ENCODE peak calls at places on chromosomes 16 and 17, in eight cellular contexts. N is iPS DF 6.9, V is choroid plexus epithelial cell, M is cardiac muscle cell, B is colonic mucosa, U is BJ, J is fibroblast of the aortic adventitia, A is adipocyte. Q is an unnamed sample.

GRCh38 chr16:16021020-16021419 is 71.6 kb downstream of the ABCC1 start:
- DNase-seq in A (no peak), U (no peak), N (no peak), M (no peak), B (no peak), V (no peak), J (no peak), Q (no peak)

GRCh38 chr17:43056051-43056450 is 31.0 kb downstream of the RND2 start:
- DNase-seq in N (no peak), A (no peak), B (no peak), V (no peak), M (no peak), U (no peak), J (no peak), Q (no peak)

GRCh38 chr16:14635394-14636145 is 2.8 kb downstream of the BFAR start:
- DNase-seq in J (no peak), M (no peak), A (no peak), V (no peak), U (no peak), N (no peak), B (no peak), Q (no peak)

GRCh38 chr17:44905006-44906000 is 6.1 kb upstream of the EFTUD2 start:
- DNase-seq in J (no peak), U (no peak), B (peak; percentile 73), A (no peak), V (no peak), M (no peak), N (no peak), Q (no peak)

GRCh38 chr17:61047517-61047916 is 352.1 kb upstream of the TBX2 start:
- DNase-seq in U (no peak), A (peak; percentile 27), J (peak; percentile 52), V (no peak), B (no peak), M (no peak), N (no peak), Q (no peak)

GRCh38 chr16:67883872-67884261 is 818 bp upstream of the NRN1L start:
- DNase-seq in V (peak; percentile 64), B (peak; percentile 64), M (peak; percentile 59), A (peak; percentile 74), N (peak; percentile 37), J (peak; percentile 40), U (no peak), Q (no peak)

GRCh38 chr16:72475688-72476087 is 303.7 kb upstream of the PMFBP1 start:
- DNase-seq in V (no peak), M (no peak), B (no peak), J (no peak), A (no peak), N (no peak), U (no peak), Q (no peak)

GRCh38 chr16:88455610-88456355 is 2.7 kb downstream of the ZFPM1 start:
- DNase-seq in B (peak; percentile 63), J (peak; percentile 65), N (no peak), M (peak; percentile 74), U (no peak), V (peak; percentile 53), A (peak; percentile 43), Q (no peak)

GRCh38 chr16:74936902-74937560 is 47.9 kb downstream of the WDR59 start:
- DNase-seq in B (no peak), U (peak; percentile 45), J (peak; percentile 32), A (peak; percentile 60), N (no peak), M (peak; percentile 74), V (peak; percentile 95), Q (no peak)

GRCh38 chr17:42233148-42233547 is 38.9 kb upstream of the GHDC start:
- DNase-seq in J (peak; percentile 71), U (no peak), A (peak; percentile 50), V (peak; percentile 81), B (no peak), M (peak; percentile 70), N (no peak), Q (no peak)

GRCh38 chr16:10182186-10182683 is at the start of gene GRIN2A:
- DNase-seq in U (no peak), N (no peak), M (no peak), B (no peak), V (no peak), J (no peak), A (no peak), Q (no peak)

GRCh38 chr16:75287708-75288107 is 36.3 kb upstream of the BCAR1 start:
- DNase-seq in M (no peak), U (no peak), B (peak; percentile 40), A (no peak), N (no peak), V (no peak), J (no peak), Q (no peak)

GRCh38 chr16:46789499-46790414 is 41.2 kb downstream of the C16orf87 start:
- DNase-seq in U (no peak), B (peak; percentile 90), M (peak; percentile 68), A (peak; percentile 74), J (peak; percentile 45), N (peak; percentile 47), V (peak; percentile 78), Q (no peak)

GRCh38 chr16:12260647-12261262 is 284.2 kb downstream of the SNX29 start:
- DNase-seq in M (peak; percentile 50), U (no peak), B (no peak), J (no peak), N (peak; percentile 54), A (no peak), V (peak; percentile 82), Q (no peak)

GRCh38 chr17:19021622-19022083 is 17.1 kb upstream of the FAM83G start:
- DNase-seq in J (no peak), N (no peak), A (no peak), B (no peak), M (no peak), V (no peak), U (no peak), Q (no peak)

GRCh38 chr17:82215095-82215971 is 2.7 kb upstream of the CCDC57 start:
- DNase-seq in V (peak; percentile 29), N (no peak), M (peak; percentile 34), A (peak; percentile 36), U (no peak), B (no peak), J (no peak), Q (no peak)

GRCh38 chr16:15777533-15778203 is 79.2 kb downstream of the MYH11 start:
- DNase-seq in U (no peak), V (peak; percentile 86), J (peak; percentile 62), B (no peak), M (peak; percentile 75), N (peak; percentile 63), A (peak; percentile 34), Q (peak; percentile 51)

DNA sequence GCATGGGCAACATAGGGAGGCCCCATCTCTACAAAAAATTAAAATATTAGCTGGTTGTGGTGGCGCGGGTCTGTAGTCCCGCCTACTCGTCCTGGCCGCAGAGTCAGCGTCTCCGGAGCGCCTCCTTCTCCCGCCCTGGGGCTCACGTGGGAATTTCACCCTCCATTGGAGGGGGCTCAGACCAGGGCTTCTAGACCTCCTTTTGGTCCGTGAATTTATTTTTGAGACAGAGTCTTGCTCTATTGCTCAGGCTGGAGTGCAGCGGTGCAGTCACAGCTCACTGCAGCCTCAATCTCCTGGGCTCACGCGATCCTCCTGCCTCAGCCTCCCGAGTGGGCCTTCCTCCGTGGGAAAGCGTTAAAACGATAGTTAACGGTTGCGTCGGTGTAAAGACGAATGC is 394 bp upstream of the NME4 start:
- DNase-seq in A (peak; percentile 86), U (no peak), B (no peak), V (peak; percentile 50), M (peak; percentile 66), N (no peak), J (peak; percentile 43), Q (no peak)
- H3K4me3 ChIP-seq in A (peak overlapping the region; percentile 79), U (peak overlapping the region; percentile 62), B (peak overlapping the region; percentile 49), V (peak overlapping the region; percentile 62), M (peak overlapping the region; percentile 96), N (peak overlapping the region; percentile 31), J (peak overlapping the region; percentile 66), Q (peak overlapping the region; percentile 87)

DNA sequence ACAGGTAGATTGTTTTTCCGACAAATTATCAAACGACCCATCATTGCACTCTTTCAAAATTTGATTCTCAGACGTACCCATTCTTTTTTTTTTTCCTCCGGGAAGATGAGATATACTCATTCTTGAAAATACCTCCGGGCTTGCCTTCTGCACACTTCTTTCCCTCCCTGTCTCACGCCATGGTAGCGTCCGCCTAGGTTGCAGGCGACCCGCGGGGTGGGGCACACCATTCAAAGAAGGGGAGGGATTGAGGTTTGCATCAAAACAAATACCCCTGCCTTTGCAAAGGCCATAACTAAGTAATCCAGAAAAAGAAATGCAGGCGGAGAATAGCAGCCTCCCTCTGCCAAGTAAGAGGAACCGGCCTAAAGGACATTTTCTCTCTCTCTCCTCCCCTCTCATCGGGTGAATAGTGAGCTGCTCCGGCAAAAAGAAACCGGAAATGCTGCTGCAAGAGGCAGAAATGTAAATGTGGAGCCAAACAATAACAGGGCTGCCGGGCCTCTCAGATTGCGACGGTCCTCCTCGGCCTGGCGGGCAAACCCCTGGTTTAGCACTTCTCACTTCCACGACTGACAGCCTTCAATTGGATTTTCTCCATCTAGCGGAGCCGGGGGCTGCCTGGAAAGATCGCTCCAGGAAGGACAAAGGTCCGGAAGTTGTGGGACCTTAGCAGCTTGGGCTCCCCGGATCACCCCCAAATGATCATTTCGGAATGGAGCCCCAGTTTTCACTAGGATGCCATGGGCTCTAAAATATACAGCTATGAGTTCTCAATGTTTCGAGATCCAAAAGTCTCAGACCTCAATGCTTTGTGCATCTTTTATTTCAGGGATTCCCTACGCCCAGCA is 844 bp downstream of the TP53 start:
- DNase-seq in M (peak; percentile 91), A (peak; percentile 92), B (peak; percentile 85), V (peak; percentile 88), U (no peak), N (no peak), J (peak; percentile 92), Q (peak; percentile 87)
- H3K4me3 ChIP-seq in M (peak overlapping the region; percentile 86), A (peak overlapping the region; percentile 100), B (peak overlapping the region; percentile 76), V (peak overlapping the region; percentile 96), U (peak overlapping the region; percentile 52), N (peak overlapping the region; percentile 82), J (peak overlapping the region; percentile 86), Q (peak overlapping the region; percentile 97)

GRCh38 chr17:40347319-40348135 is 17.0 kb downstream of the GJD3 start:
- DNase-seq in B (no peak), N (no peak), V (no peak), J (no peak), A (no peak), M (no peak), U (no peak), Q (no peak)

GRCh38 chr17:40346768-40347154 is 17.8 kb downstream of the GJD3 start:
- DNase-seq in J (no peak), B (no peak), A (no peak), U (no peak), V (no peak), M (no peak), N (no peak), Q (no peak)

GRCh38 chr17:40344321-40345160 is 20.0 kb downstream of the GJD3 start:
- DNase-seq in A (no peak), V (no peak), M (no peak), N (no peak), J (no peak), U (no peak), B (no peak), Q (no peak)

GRCh38 chr17:40345161-40346034 is 19.1 kb downstream of the GJD3 start:
- DNase-seq in N (no peak), U (no peak), A (peak; percentile 77), J (peak; percentile 81), V (peak; percentile 62), B (peak; percentile 94), M (peak; percentile 81), Q (no peak)

GRCh38 chr17:40346061-40346767 is 18.3 kb downstream of the GJD3 start:
- DNase-seq in J (no peak), B (peak; percentile 50), U (no peak), A (no peak), N (no peak), M (no peak), V (no peak), Q (no peak)
- H3K4me3 ChIP-seq in J (peak overlapping the region; percentile 85), B (peak overlapping the region; percentile 86), U (peak overlapping the region; percentile 84), A (peak overlapping the region; percentile 92), N (no peak overlapping the region), M (no peak overlapping the region), V (peak overlapping the region; percentile 78), Q (peak overlapping the region; percentile 75)

GRCh38 chr17:1271020-1271423 is 778 bp downstream of the BHLHA9 start:
- DNase-seq in M (no peak), B (no peak), N (no peak), V (no peak), J (no peak), U (no peak), A (no peak), Q (no peak)
- H3K4me3 ChIP-seq in M (no peak overlapping the region), B (no peak overlapping the region), N (no peak overlapping the region), V (no peak overlapping the region), J (no peak overlapping the region), U (no peak overlapping the region), A (no peak overlapping the region), Q (no peak overlapping the region)